ENCODE peak calls at places on chromosomes 6 and 20, in nine cellular contexts. W is cardiac fibroblast, S is endothelial cell, V is cardiac muscle cell, L is dorsolateral prefrontal cortex, U is epithelial cell of proximal tubule, B is fibroblast of the aortic adventitia, O is mammary epithelial cell, E is nephron progenitor cell. N is an unnamed sample.
A peak's percentile ranks its signal among the peaks of the same experiment; 100 is the strongest.

GRCh38 chr6:34300332-34300751 is 51.5 kb upstream of the SMIM29 start:
- DNase-seq in U (no peak), B (no peak), E (no peak), S (no peak), W (no peak), V (no peak), O (no peak), L (no peak), N (no peak)

GRCh38 chr6:147207351-147207750 is 3.1 kb downstream of the STXBP5 start:
- DNase-seq in V (no peak), L (no peak), E (no peak), O (peak; percentile 67), S (no peak), B (peak; percentile 74), W (peak; percentile 41), U (no peak), N (no peak)

GRCh38 chr6:17086469-17086868 is 15.4 kb upstream of the STMND1 start:
- DNase-seq in S (peak; percentile 69), B (peak; percentile 86), U (peak; percentile 13), E (peak; percentile 46), L (no peak), V (peak; percentile 80), W (peak; percentile 82), O (peak; percentile 59), N (no peak)

GRCh38 chr6:14228571-14228970 is 111.0 kb downstream of the CD83 start:
- DNase-seq in U (peak; percentile 67), W (peak; percentile 16), E (no peak), O (no peak), B (peak; percentile 19), V (no peak), L (no peak), S (no peak), N (no peak)

GRCh38 chr20:56393133-56393472 is 658 bp downstream of the CSTF1 start:
- DNase-seq in O (peak; percentile 9), S (no peak), E (no peak), U (no peak), L (no peak), W (no peak), B (peak; percentile 25), V (no peak), N (no peak)

GRCh38 chr6:36404164-36404563 is 16.7 kb upstream of the ETV7 start:
- DNase-seq in E (no peak), O (no peak), S (no peak), W (no peak), B (no peak), V (no peak), U (no peak), L (no peak), N (no peak)

GRCh38 chr6:37559501-37559900 is 59.8 kb upstream of the CCDC167 start:
- DNase-seq in W (no peak), B (no peak), V (no peak), L (no peak), O (no peak), S (no peak), E (no peak), U (no peak), N (no peak)

GRCh38 chr6:132400641-132401119 is 595 bp downstream of the MOXD1 start:
- DNase-seq in E (peak; percentile 30), O (no peak), W (no peak), L (no peak), U (no peak), V (peak; percentile 15), B (no peak), S (peak; percentile 11), N (no peak)

GRCh38 chr20:22861990-22862389 is 173.1 kb upstream of the SSTR4 start:
- DNase-seq in E (no peak), L (no peak), O (no peak), U (no peak), V (no peak), W (peak; percentile 12), B (no peak), S (peak; percentile 36), N (no peak)

GRCh38 chr6:119259027-119259426 is 90.5 kb downstream of the MAN1A1 start:
- DNase-seq in W (no peak), O (peak; percentile 34), B (no peak), L (no peak), V (no peak), U (no peak), S (no peak), E (no peak), N (no peak)

GRCh38 chr6:169714178-169714577 is 10.1 kb downstream of the PHF10 start:
- DNase-seq in O (no peak), W (no peak), U (no peak), E (no peak), S (no peak), B (no peak), V (no peak), L (no peak), N (no peak)

GRCh38 chr6:167219967-167220512 is 62.3 kb upstream of the GPR31 start:
- DNase-seq in O (no peak), L (no peak), W (no peak), V (no peak), B (no peak), U (no peak), E (no peak), S (no peak), N (no peak)

GRCh38 chr20:25276533-25277050 is 28.7 kb downstream of the PYGB start:
- DNase-seq in B (no peak), U (no peak), V (no peak), S (no peak), L (peak; percentile 17), E (no peak), W (no peak), O (no peak), N (no peak)

GRCh38 chr20:61980647-61981583 is 84.8 kb downstream of the TAF4 start:
- DNase-seq in E (peak; percentile 33), L (no peak), S (peak; percentile 46), O (no peak), U (no peak), B (peak; percentile 9), W (peak; percentile 18), V (peak; percentile 36), N (no peak)
- TF ChIP-seq CTCF in E (peak; percentile 35), L (peak; percentile 17), S (no peak), O (peak; percentile 66), U (peak; percentile 52), B (peak; percentile 33), W (peak; percentile 50), V (peak; percentile 30), N (no peak)

GRCh38 chr20:48623176-48623905 is 204.5 kb downstream of the PREX1 start:
- DNase-seq in S (no peak), O (no peak), L (no peak), V (no peak), W (no peak), E (no peak), B (no peak), U (no peak), N (no peak)

GRCh38 chr20:48623906-48624265 is 203.9 kb downstream of the PREX1 start:
- DNase-seq in U (no peak), S (no peak), V (no peak), E (no peak), W (no peak), O (no peak), L (no peak), B (no peak), N (no peak)

GRCh38 chr20:48625136-48625900 is 202.5 kb downstream of the PREX1 start:
- DNase-seq in U (no peak), S (no peak), W (no peak), B (no peak), V (no peak), L (no peak), O (no peak), E (no peak), N (no peak)

GRCh38 chr20:48626226-48626937 is 201.4 kb downstream of the PREX1 start:
- DNase-seq in E (no peak), W (no peak), S (no peak), O (no peak), B (no peak), V (no peak), U (no peak), L (no peak), N (no peak)

GRCh38 chr20:48624315-48625020 is 203.3 kb downstream of the PREX1 start:
- DNase-seq in O (no peak), B (no peak), E (no peak), S (no peak), U (no peak), W (no peak), V (no peak), L (no peak), N (no peak)
- TF ChIP-seq CTCF in O (no peak), B (no peak), E (no peak), S (no peak), U (no peak), W (no peak), V (no peak), L (no peak), N (no peak)

DNA sequence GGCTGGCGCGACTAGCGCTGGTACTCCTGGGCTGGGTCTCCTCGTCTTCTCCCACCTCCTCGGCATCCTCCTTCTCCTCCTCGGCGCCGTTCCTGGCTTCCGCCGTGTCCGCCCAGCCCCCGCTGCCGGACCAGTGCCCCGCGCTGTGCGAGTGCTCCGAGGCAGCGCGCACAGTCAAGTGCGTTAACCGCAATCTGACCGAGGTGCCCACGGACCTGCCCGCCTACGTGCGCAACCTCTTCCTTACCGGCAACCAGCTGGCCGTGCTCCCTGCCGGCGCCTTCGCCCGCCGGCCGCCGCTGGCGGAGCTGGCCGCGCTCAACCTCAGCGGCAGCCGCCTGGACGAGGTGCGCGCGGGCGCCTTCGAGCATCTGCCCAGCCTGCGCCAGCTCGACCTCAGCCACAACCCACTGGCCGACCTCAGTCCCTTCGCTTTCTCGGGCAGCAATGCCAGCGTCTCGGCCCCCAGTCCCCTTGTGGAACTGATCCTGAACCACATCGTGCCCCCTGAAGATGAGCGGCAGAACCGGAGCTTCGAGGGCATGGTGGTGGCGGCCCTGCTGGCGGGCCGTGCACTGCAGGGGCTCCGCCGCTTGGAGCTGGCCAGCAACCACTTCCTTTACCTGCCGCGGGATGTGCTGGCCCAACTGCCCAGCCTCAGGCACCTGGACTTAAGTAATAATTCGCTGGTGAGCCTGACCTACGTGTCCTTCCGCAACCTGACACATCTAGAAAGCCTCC is 1.6 kb downstream of the TPBG start:
- DNase-seq in L (no peak), V (peak; percentile 59), W (peak; percentile 44), B (no peak), U (no peak), O (peak; percentile 73), E (peak; percentile 54), S (peak; percentile 55), N (no peak)
- TF ChIP-seq CTCF in L (no peak), V (peak; percentile 15), W (peak; percentile 5), B (peak; percentile 9), U (no peak), O (peak; percentile 30), E (no peak), S (peak; percentile 41), N (no peak)

DNA sequence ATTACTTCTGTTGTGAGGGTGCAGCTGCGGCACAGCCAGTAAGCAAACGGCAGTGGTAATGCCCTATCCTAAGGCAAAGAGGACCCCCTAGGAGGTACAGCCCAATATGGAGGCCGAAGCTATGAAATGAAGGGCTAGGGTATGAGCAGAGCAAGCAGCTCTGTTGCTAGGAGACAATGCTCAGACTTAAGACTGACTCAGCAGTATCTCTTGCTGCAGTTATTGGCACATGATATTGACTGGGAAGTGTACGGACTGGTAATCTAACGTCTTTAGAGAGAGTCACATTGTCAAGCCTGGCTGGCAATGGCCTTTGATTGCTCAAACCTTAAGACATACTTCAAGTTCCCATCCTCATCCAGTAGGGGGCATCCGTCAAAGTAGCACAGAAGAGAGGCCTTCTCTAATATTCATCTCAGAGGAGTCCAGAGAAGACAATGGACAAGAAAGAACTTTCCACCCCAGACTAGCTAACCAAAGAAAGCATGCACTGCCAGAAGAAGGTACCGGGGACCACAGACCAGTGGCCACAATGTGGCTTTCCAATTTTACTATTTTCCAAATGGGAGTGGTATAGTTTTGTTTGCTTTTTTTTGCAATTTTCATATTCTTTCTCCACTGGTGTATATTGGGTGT is 37.0 kb downstream of the LRFN2 start:
- DNase-seq in L (no peak), V (peak; percentile 59), S (peak; percentile 55), O (peak; percentile 19), B (peak; percentile 61), U (peak; percentile 30), E (peak; percentile 30), W (peak; percentile 66), N (no peak)
- TF ChIP-seq CTCF in L (peak; percentile 50), V (peak; percentile 71), S (peak; percentile 66), O (peak; percentile 77), B (peak; percentile 65), U (peak; percentile 77), E (peak; percentile 56), W (peak; percentile 35), N (peak; percentile 55)